ENCODE peak calls at places on chromosome 2, in ten cellular contexts. U is Right ventricle myocardium superior; H is CD8-positive, alpha-beta memory T cell; Q is dermis blood vessel endothelial cell; C is NCI-H1105; I is foreskin fibroblast; P is endodermal cell; B is RPMI7951; W is activated gamma-delta T cell treated with anti-CD3 and anti-CD28 coated beads, Interleukin-2, amount 50 U/mL, for 16 hours; F is M059J. D is an unnamed sample.

GRCh38 chr2:47196499-47196898 is 41.4 kb upstream of the STPG4 start:
- DNase-seq in U (no peak), H (no peak), Q (no peak), C (no peak), I (no peak), P (no peak), B (no peak), W (no peak), F (no peak), D (no peak)

GRCh38 chr2:241357531-241357930 is 1.4 kb downstream of the FARP2 start:
- DNase-seq in U (no peak), H (no peak), Q (peak), C (no peak), I (no peak), P (no peak), B (no peak), W (no peak), F (no peak), D (no peak)

GRCh38 chr2:170715062-170715931 is at the start of gene SP5:
- DNase-seq in U (peak), H (peak), Q (peak), C (no peak), I (no peak), P (peak), B (peak), W (no peak), F (peak), D (peak)

GRCh38 chr2:181252248-181253148 is 204.7 kb upstream of the ITGA4 start:
- DNase-seq in U (no peak), H (no peak), Q (no peak), C (no peak), I (peak), P (no peak), B (no peak), W (no peak), F (no peak), D (no peak)

GRCh38 chr2:213834331-213834730 is 550.1 kb downstream of the SPAG16 start:
- DNase-seq in U (no peak), H (no peak), Q (no peak), C (no peak), I (peak), P (no peak), B (peak), W (no peak), F (peak), D (no peak)

GRCh38 chr2:73986085-73986680 is 1.5 kb downstream of the TET3 start:
- DNase-seq in U (no peak), H (peak), Q (no peak), C (no peak), I (no peak), P (no peak), B (no peak), W (no peak), F (no peak), D (peak)

GRCh38 chr2:9398881-9399805 is 24.2 kb downstream of the ITGB1BP1 start:
- DNase-seq in U (peak), H (no peak), Q (no peak), C (no peak), I (no peak), P (peak), B (no peak), W (no peak), F (no peak), D (no peak)

GRCh38 chr2:29110916-29111315 is 4.3 kb upstream of the CLIP4 start:
- DNase-seq in U (no peak), H (no peak), Q (no peak), C (no peak), I (no peak), P (no peak), B (no peak), W (no peak), F (peak), D (no peak)

GRCh38 chr2:162293122-162293781 is 25.2 kb downstream of the IFIH1 start:
- DNase-seq in U (no peak), H (no peak), Q (peak), C (no peak), I (peak), P (no peak), B (no peak), W (no peak), F (peak), D (no peak)